ENCODE peak calls at places on chromosome 9, in six cellular contexts. One of them, this sample, is unnamed.

GRCh38 chr9:6978591-6978990 is 220.8 kb downstream of the KDM4C start:
- DNase-seq in HepG2: no peak
- DNase-seq in GM12878: no peak
- DNase-seq in K562: no peak
- DNase-seq in HL-60: no peak
- DNase-seq in GM12892: no peak
- DNase-seq in this sample: no peak

GRCh38 chr9:101050650-101051049 is 22.1 kb downstream of the PLPPR1 start:
- DNase-seq in K562: no peak
- DNase-seq in GM12878: no peak
- DNase-seq in GM12892: no peak
- DNase-seq in HL-60: no peak
- DNase-seq in HepG2: no peak
- DNase-seq in this sample: no peak

GRCh38 chr9:34413229-34413852 is 36.6 kb upstream of the MYORG start:
- DNase-seq in K562: peak
- DNase-seq in GM12878: no peak
- DNase-seq in HepG2: peak
- DNase-seq in HL-60: no peak
- DNase-seq in GM12892: no peak
- DNase-seq in this sample: no peak

GRCh38 chr9:130927995-130928900 is 10.8 kb downstream of the FIBCD1 start:
- DNase-seq in K562: no peak
- DNase-seq in HepG2: peak
- DNase-seq in GM12878: peak
- DNase-seq in GM12892: peak
- DNase-seq in HL-60: no peak
- DNase-seq in this sample: peak

GRCh38 chr9:117306032-117306431 is 108.8 kb downstream of the ASTN2 start:
- DNase-seq in GM12878: no peak
- DNase-seq in HepG2: no peak
- DNase-seq in K562: no peak
- DNase-seq in GM12892: no peak
- DNase-seq in HL-60: no peak
- DNase-seq in this sample: no peak

GRCh38 chr9:87431831-87432230 is 65.8 kb upstream of the DAPK1 start:
- DNase-seq in GM12892: no peak
- DNase-seq in HepG2: no peak
- DNase-seq in K562: no peak
- DNase-seq in HL-60: no peak
- DNase-seq in GM12878: no peak
- DNase-seq in this sample: no peak

GRCh38 chr9:135363556-135363955 is 116.0 kb upstream of the PPP1R26 start:
- DNase-seq in HepG2: no peak
- DNase-seq in K562: no peak
- DNase-seq in GM12878: no peak
- DNase-seq in GM12892: no peak
- DNase-seq in HL-60: no peak
- DNase-seq in this sample: no peak

GRCh38 chr9:98175013-98175679 is 17.3 kb downstream of the CORO2A start:
- DNase-seq in GM12878: no peak
- DNase-seq in HL-60: no peak
- DNase-seq in K562: no peak
- DNase-seq in HepG2: peak
- DNase-seq in GM12892: no peak
- DNase-seq in this sample: no peak

GRCh38 chr9:98807070-98807810 is at the start of gene GALNT12:
- DNase-seq in K562: peak
- DNase-seq in GM12892: no peak
- DNase-seq in HL-60: no peak
- DNase-seq in HepG2: no peak
- DNase-seq in GM12878: no peak
- DNase-seq in this sample: peak

GRCh38 chr9:36154213-36154952 is 14.8 kb upstream of the CCIN start:
- DNase-seq in K562: no peak
- DNase-seq in GM12878: no peak
- DNase-seq in HepG2: no peak
- DNase-seq in HL-60: no peak
- DNase-seq in GM12892: no peak
- DNase-seq in this sample: no peak

GRCh38 chr9:137316012-137316981 is 14.2 kb upstream of the NRARP start:
- DNase-seq in HepG2: no peak
- DNase-seq in K562: peak
- DNase-seq in GM12892: peak
- DNase-seq in GM12878: no peak
- DNase-seq in HL-60: no peak
- DNase-seq in this sample: peak

GRCh38 chr9:18263367-18263766 is 210.6 kb upstream of the ADAMTSL1 start:
- DNase-seq in K562: no peak
- DNase-seq in HepG2: no peak
- DNase-seq in GM12878: no peak
- DNase-seq in GM12892: no peak
- DNase-seq in HL-60: no peak
- DNase-seq in this sample: no peak

GRCh38 chr9:101468116-101468515 is 32.5 kb upstream of the ALDOB start:
- DNase-seq in GM12892: no peak
- DNase-seq in HepG2: no peak
- DNase-seq in K562: no peak
- DNase-seq in GM12878: no peak
- DNase-seq in HL-60: no peak
- DNase-seq in this sample: no peak

GRCh38 chr9:27126682-27127081 is 17.7 kb downstream of the TEK start:
- DNase-seq in HL-60: no peak
- DNase-seq in GM12892: no peak
- DNase-seq in GM12878: no peak
- DNase-seq in HepG2: no peak
- DNase-seq in K562: no peak
- DNase-seq in this sample: no peak

GRCh38 chr9:130126721-130127429 is 45.3 kb upstream of the NCS1 start:
- DNase-seq in GM12892: no peak
- DNase-seq in GM12878: no peak
- DNase-seq in HepG2: no peak
- DNase-seq in HL-60: no peak
- DNase-seq in K562: no peak
- DNase-seq in this sample: no peak

GRCh38 chr9:108191065-108191464 is 664.7 kb downstream of the ACTL7B start:
- DNase-seq in GM12878: no peak
- DNase-seq in K562: no peak
- DNase-seq in HepG2: no peak
- DNase-seq in GM12892: no peak
- DNase-seq in HL-60: no peak
- DNase-seq in this sample: no peak

GRCh38 chr9:36146666-36147065 is 10.1 kb downstream of the GLIPR2 start:
- DNase-seq in HL-60: no peak
- DNase-seq in K562: no peak
- DNase-seq in GM12878: no peak
- DNase-seq in GM12892: no peak
- DNase-seq in HepG2: no peak
- DNase-seq in this sample: no peak

GRCh38 chr9:111150241-111150640 is 112.0 kb upstream of the LPAR1 start:
- DNase-seq in HL-60: no peak
- DNase-seq in GM12878: no peak
- DNase-seq in GM12892: no peak
- DNase-seq in HepG2: no peak
- DNase-seq in K562: no peak
- DNase-seq in this sample: no peak

GRCh38 chr9:133708770-133709611 is 29.2 kb downstream of the SARDH start:
- DNase-seq in GM12878: peak
- DNase-seq in HepG2: no peak
- DNase-seq in HL-60: no peak
- DNase-seq in K562: no peak
- DNase-seq in GM12892: peak
- DNase-seq in this sample: no peak

GRCh38 chr9:84677080-84677479 is 7.6 kb downstream of the NTRK2 start:
- DNase-seq in GM12878: no peak
- DNase-seq in HL-60: no peak
- DNase-seq in K562: no peak
- DNase-seq in GM12892: no peak
- DNase-seq in HepG2: no peak
- DNase-seq in this sample: no peak

GRCh38 chr9:134358026-134358967 is 32.0 kb downstream of the RXRA start:
- DNase-seq in GM12878: no peak
- DNase-seq in HepG2: no peak
- DNase-seq in GM12892: no peak
- DNase-seq in K562: no peak
- DNase-seq in HL-60: no peak
- DNase-seq in this sample: no peak

GRCh38 chr9:112586600-112587155 is 100.1 kb downstream of the KIAA1958 start:
- DNase-seq in GM12878: no peak
- DNase-seq in HepG2: no peak
- DNase-seq in K562: no peak
- DNase-seq in GM12892: no peak
- DNase-seq in HL-60: no peak
- DNase-seq in this sample: no peak

GRCh38 chr9:94642526-94642925 is 3.2 kb upstream of the FBP1 start:
- DNase-seq in K562: no peak
- DNase-seq in HL-60: no peak
- DNase-seq in HepG2: no peak
- DNase-seq in GM12878: no peak
- DNase-seq in GM12892: no peak
- DNase-seq in this sample: no peak

GRCh38 chr9:27162045-27162444 is 53.0 kb downstream of the TEK start:
- DNase-seq in HepG2: no peak
- DNase-seq in HL-60: no peak
- DNase-seq in GM12892: no peak
- DNase-seq in GM12878: no peak
- DNase-seq in K562: no peak
- DNase-seq in this sample: no peak

GRCh38 chr9:35112257-35113020 is 3.2 kb downstream of the ATOSB start:
- DNase-seq in GM12878: no peak
- DNase-seq in GM12892: no peak
- DNase-seq in K562: peak
- DNase-seq in HepG2: no peak
- DNase-seq in HL-60: no peak
- DNase-seq in this sample: no peak

GRCh38 chr9:70120834-70121510 is 77.3 kb downstream of the MAMDC2 start:
- DNase-seq in GM12878: no peak
- DNase-seq in HepG2: no peak
- DNase-seq in K562: no peak
- DNase-seq in GM12892: no peak
- DNase-seq in HL-60: no peak
- DNase-seq in this sample: no peak

GRCh38 chr9:114662081-114662989 is 4.7 kb upstream of the TEX53 start:
- DNase-seq in K562: peak
- DNase-seq in GM12892: peak
- DNase-seq in HL-60: no peak
- DNase-seq in GM12878: no peak
- DNase-seq in HepG2: peak
- DNase-seq in this sample: peak

GRCh38 chr9:98491778-98492177 is 217.0 kb downstream of the GABBR2 start:
- DNase-seq in HL-60: no peak
- DNase-seq in K562: no peak
- DNase-seq in HepG2: no peak
- DNase-seq in GM12892: no peak
- DNase-seq in GM12878: no peak
- DNase-seq in this sample: no peak

GRCh38 chr9:81146684-81147337 is 542.5 kb downstream of the TLE1 start:
- DNase-seq in K562: no peak
- DNase-seq in GM12878: no peak
- DNase-seq in HepG2: no peak
- DNase-seq in GM12892: no peak
- DNase-seq in HL-60: no peak
- DNase-seq in this sample: no peak

GRCh38 chr9:114777841-114778240 is 28.0 kb downstream of the TNFSF15 start:
- DNase-seq in HL-60: no peak
- DNase-seq in HepG2: no peak
- DNase-seq in GM12878: no peak
- DNase-seq in K562: no peak
- DNase-seq in GM12892: no peak
- DNase-seq in this sample: no peak

GRCh38 chr9:119544492-119544891 is 175.3 kb upstream of the BRINP1 start:
- DNase-seq in GM12892: no peak
- DNase-seq in HL-60: no peak
- DNase-seq in K562: no peak
- DNase-seq in GM12878: no peak
- DNase-seq in HepG2: no peak
- DNase-seq in this sample: no peak

GRCh38 chr9:76729980-76730737 is 34.1 kb upstream of the PCA3 start:
- DNase-seq in HL-60: no peak
- DNase-seq in GM12878: no peak
- DNase-seq in GM12892: no peak
- DNase-seq in HepG2: peak
- DNase-seq in K562: no peak
- DNase-seq in this sample: no peak

GRCh38 chr9:12464910-12465512 is 228.2 kb upstream of the TYRP1 start:
- DNase-seq in HL-60: no peak
- DNase-seq in GM12892: no peak
- DNase-seq in K562: peak
- DNase-seq in GM12878: no peak
- DNase-seq in HepG2: peak
- DNase-seq in this sample: no peak

DNA sequence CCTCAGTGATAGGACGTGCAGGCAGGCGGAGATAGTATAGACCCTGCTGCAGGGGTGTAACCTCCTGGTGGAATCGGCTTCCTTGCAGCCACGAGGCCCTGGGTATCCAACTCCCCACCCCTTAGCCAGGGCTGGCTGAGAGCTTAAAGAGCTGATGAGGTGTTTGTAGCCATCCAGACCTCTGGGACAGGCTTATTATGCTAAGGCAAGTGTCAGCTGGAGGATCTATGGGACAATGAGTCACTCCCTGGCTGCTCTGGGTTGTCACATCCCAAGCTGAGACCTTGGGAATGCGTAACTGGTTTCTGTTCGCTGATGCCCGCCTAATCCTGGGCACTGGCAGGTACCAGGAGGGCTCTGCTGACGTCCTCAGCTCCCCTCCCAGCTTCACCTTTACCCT is 38.9 kb downstream of the DAB2IP start:
- DNase-seq in HL-60: no peak
- DNase-seq in HepG2: no peak
- DNase-seq in GM12892: no peak
- DNase-seq in GM12878: no peak
- DNase-seq in K562: no peak
- DNase-seq in this sample: no peak
- TF ChIP-seq POLR2AphosphoS5 in HL-60: no peak
- TF ChIP-seq POLR2AphosphoS5 in HepG2: no peak
- TF ChIP-seq POLR2AphosphoS5 in GM12892: no peak
- TF ChIP-seq POLR2AphosphoS5 in GM12878: no peak
- TF ChIP-seq POLR2AphosphoS5 in K562: no peak
- TF ChIP-seq POLR2AphosphoS5 in this sample: no peak

GRCh38 chr9:21687351-21687750 is 115.1 kb upstream of the MTAP start:
- DNase-seq in GM12892: no peak
- DNase-seq in K562: no peak
- DNase-seq in HL-60: no peak
- DNase-seq in GM12878: no peak
- DNase-seq in HepG2: no peak
- DNase-seq in this sample: no peak
- TF ChIP-seq POLR2AphosphoS5 in GM12892: no peak
- TF ChIP-seq POLR2AphosphoS5 in K562: no peak
- TF ChIP-seq POLR2AphosphoS5 in HL-60: no peak
- TF ChIP-seq POLR2AphosphoS5 in GM12878: no peak
- TF ChIP-seq POLR2AphosphoS5 in HepG2: no peak
- TF ChIP-seq POLR2AphosphoS5 in this sample: no peak

GRCh38 chr9:127869310-127870152 is 7.9 kb downstream of the AK1 start:
- DNase-seq in HL-60: peak
- DNase-seq in GM12892: peak
- DNase-seq in K562: peak
- DNase-seq in HepG2: peak
- DNase-seq in GM12878: no peak
- DNase-seq in this sample: peak
- TF ChIP-seq POLR2AphosphoS5 in HL-60: no peak
- TF ChIP-seq POLR2AphosphoS5 in GM12892: no peak
- TF ChIP-seq POLR2AphosphoS5 in K562: no peak
- TF ChIP-seq POLR2AphosphoS5 in HepG2: no peak
- TF ChIP-seq POLR2AphosphoS5 in GM12878: no peak
- TF ChIP-seq POLR2AphosphoS5 in this sample: no peak

GRCh38 chr9:21252727-21253547 is 13.1 kb upstream of the IFNA14 start:
- DNase-seq in HepG2: peak
- DNase-seq in GM12892: no peak
- DNase-seq in HL-60: peak
- DNase-seq in GM12878: no peak
- DNase-seq in K562: no peak
- DNase-seq in this sample: no peak
- TF ChIP-seq POLR2AphosphoS5 in HepG2: no peak
- TF ChIP-seq POLR2AphosphoS5 in GM12892: no peak
- TF ChIP-seq POLR2AphosphoS5 in HL-60: peak
- TF ChIP-seq POLR2AphosphoS5 in GM12878: no peak
- TF ChIP-seq POLR2AphosphoS5 in K562: no peak
- TF ChIP-seq POLR2AphosphoS5 in this sample: no peak